ENCODE peak calls at places on chromosomes 11 and 22, in seven cellular contexts. V is stimulated activated CD4-positive, alpha-beta T cell treated with anti-CD3 and anti-CD28 coated beads, Interleukin-15, amount 100 ng/mL, for 24 hours; G is colonic mucosa; O is ACHN; D is foreskin fibroblast; K is Calu3; R is naive thymus-derived CD4-positive, alpha-beta T cell. Q is an unnamed sample.
A peak's percentile ranks its signal among the peaks of the same experiment; 100 is the strongest.

GRCh38 chr11:102420547-102420946 is 32.0 kb downstream of the TMEM123 start:
- DNase-seq in K (no peak), R (no peak), D (no peak), G (no peak), V (peak; percentile 34), O (no peak), Q (no peak)

GRCh38 chr11:130403301-130403804 is 25.1 kb downstream of the ADAMTS8 start:
- DNase-seq in R (no peak), K (no peak), O (peak; percentile 36), D (peak; percentile 95), V (no peak), G (no peak), Q (no peak)

GRCh38 chr11:15967966-15968365 is 388.4 kb downstream of the SOX6 start:
- DNase-seq in O (no peak), D (peak; percentile 74), G (no peak), K (no peak), R (no peak), V (no peak), Q (no peak)

GRCh38 chr22:36300396-36301212 is 47.7 kb downstream of the APOL1 start:
- DNase-seq in O (no peak), V (no peak), K (no peak), R (no peak), D (no peak), G (no peak), Q (no peak)

GRCh38 chr11:65181569-65182257 is at the start of gene CAPN1:
- DNase-seq in G (peak; percentile 96), V (peak; percentile 90), O (peak; percentile 88), K (peak; percentile 91), D (peak; percentile 96), R (peak; percentile 50), Q (peak; percentile 72)

GRCh38 chr11:82796970-82797594 is 63.4 kb upstream of the FAM181B start:
- DNase-seq in O (no peak), R (no peak), V (no peak), K (no peak), G (peak; percentile 20), D (no peak), Q (no peak)

GRCh38 chr11:30016588-30017363 is at the start of gene KCNA4:
- DNase-seq in O (no peak), D (no peak), R (no peak), V (peak; percentile 11), K (no peak), G (no peak), Q (no peak)

GRCh38 chr22:38868886-38869381 is 3.1 kb downstream of the CBX6 start:
- DNase-seq in G (peak; percentile 81), K (peak; percentile 90), O (peak; percentile 70), V (peak; percentile 93), D (peak; percentile 89), R (peak; percentile 82), Q (peak; percentile 91)

GRCh38 chr11:86740628-86741488 is 59.5 kb upstream of the PRSS23 start:
- DNase-seq in D (peak; percentile 97), K (peak; percentile 48), G (peak; percentile 31), V (peak; percentile 53), R (no peak), O (peak; percentile 94), Q (no peak)

GRCh38 chr11:19822531-19822930 is 109.9 kb downstream of the NAV2 start:
- DNase-seq in G (no peak), O (no peak), K (no peak), D (no peak), R (no peak), V (no peak), Q (no peak)

GRCh38 chr11:10122337-10123197 is 171.5 kb downstream of the SBF2 start:
- DNase-seq in R (no peak), K (peak; percentile 39), O (peak; percentile 68), G (no peak), V (no peak), D (no peak), Q (no peak)

GRCh38 chr11:91926967-91927366 is 297.7 kb upstream of the FAT3 start:
- DNase-seq in K (no peak), R (no peak), D (no peak), V (no peak), G (no peak), O (no peak), Q (no peak)

GRCh38 chr11:113475160-113475761 is at the start of gene DRD2:
- DNase-seq in G (no peak), K (peak; percentile 15), O (no peak), V (peak; percentile 6), D (peak; percentile 22), R (no peak), Q (no peak)

GRCh38 chr22:50529416-50530279 is at the start of gene TYMP:
- DNase-seq in K (peak; percentile 87), O (peak; percentile 48), D (peak; percentile 74), G (peak; percentile 83), V (peak; percentile 84), R (no peak), Q (peak; percentile 95)

GRCh38 chr11:37002831-37003230 is 404.8 kb upstream of the RAG2 start:
- DNase-seq in K (no peak), R (no peak), V (no peak), O (no peak), G (no peak), D (no peak), Q (no peak)

GRCh38 chr22:42760806-42761565 is 40.3 kb upstream of the A4GALT start:
- DNase-seq in G (no peak), O (no peak), K (no peak), R (no peak), V (no peak), D (no peak), Q (no peak)

GRCh38 chr11:72223615-72224586 is 666 bp upstream of the INPPL1 start:
- DNase-seq in R (peak; percentile 40), K (peak; percentile 79), G (peak; percentile 80), V (peak; percentile 76), D (peak; percentile 82), O (peak; percentile 65), Q (peak; percentile 77)

GRCh38 chr11:108906329-108906728 is 241.5 kb downstream of the DDX10 start:
- DNase-seq in G (no peak), R (no peak), D (peak; percentile 94), K (no peak), O (no peak), V (no peak), Q (no peak)